ENCODE peak calls at places on chromosomes 2 and 18, in five cellular contexts. M is astrocyte, E is epithelial cell of esophagus, U is fibroblast of mammary gland, C is AG08396. O is an unnamed sample.

GRCh38 chr2:233480490-233481202 is 85.9 kb downstream of the USP40 start:
- DNase-seq in M (peak), E (peak), C (peak), U (no peak), O (no peak)

GRCh38 chr2:57516740-57517340 is 529.8 kb upstream of the VRK2 start:
- DNase-seq in C (peak), U (peak), M (peak), E (peak), O (no peak)

GRCh38 chr18:14089176-14089575 is 43.1 kb downstream of the ZNF519 start:
- DNase-seq in E (no peak), M (no peak), C (no peak), U (no peak), O (no peak)

GRCh38 chr18:33873127-33873526 is 295.1 kb downstream of the ASXL3 start:
- DNase-seq in U (no peak), C (no peak), M (no peak), E (no peak), O (no peak)

GRCh38 chr18:79403723-79404566 is 8.2 kb downstream of the NFATC1 start:
- DNase-seq in U (no peak), M (no peak), C (no peak), E (peak), O (no peak)

GRCh38 chr2:197804758-197805597 is 585 bp downstream of the PLCL1 start:
- DNase-seq in M (no peak), E (no peak), U (no peak), C (peak), O (peak)

GRCh38 chr2:81299841-81300240 is 995.3 kb upstream of the LRRTM1 start:
- DNase-seq in E (no peak), M (no peak), U (no peak), C (no peak), O (no peak)

GRCh38 chr2:122341007-122341406 is 585.6 kb downstream of the TSN start:
- DNase-seq in U (peak), C (no peak), E (peak), M (peak), O (no peak)

GRCh38 chr2:29519996-29520395 is 401.4 kb downstream of the ALK start:
- DNase-seq in M (peak), C (no peak), E (peak), U (peak), O (no peak)